ENCODE peak calls at places on chromosome 12, in ten cellular contexts. O is CD8-positive, alpha-beta T cell; C is adrenal gland; G is NB4; A is choroid plexus epithelial cell; Q is lung; M is gastrocnemius medialis; Y is GM13977; S is endothelial cell; B is cardiac fibroblast. X is an unnamed sample.
A peak's percentile ranks its signal among the peaks of the same experiment; 100 is the strongest.

GRCh38 chr12:46217686-46218508 is 50.9 kb downstream of the SLC38A1 start:
- DNase-seq in M (peak; percentile 24), S (no peak), C (peak; percentile 13), Y (no peak), A (no peak), O (peak; percentile 55), G (peak; percentile 96), B (no peak), Q (no peak), X (no peak)

GRCh38 chr12:49868952-49869815 is 26.3 kb upstream of the BCDIN3D start:
- DNase-seq in G (peak; percentile 96), C (peak; percentile 89), S (no peak), A (peak; percentile 98), Y (no peak), O (no peak), B (peak; percentile 100), Q (peak; percentile 71), M (peak; percentile 51), X (no peak)

GRCh38 chr12:123571343-123571813 is 13.0 kb upstream of the TMED2 start:
- DNase-seq in A (peak; percentile 93), S (no peak), G (peak; percentile 43), M (peak; percentile 19), Q (peak; percentile 58), C (peak; percentile 58), B (peak; percentile 91), Y (no peak), O (no peak), X (peak; percentile 35)

GRCh38 chr12:103877934-103878510 is 37.0 kb upstream of the NT5DC3 start:
- DNase-seq in Q (peak; percentile 52), B (peak; percentile 78), O (peak; percentile 55), Y (peak; percentile 61), C (peak; percentile 72), M (peak; percentile 29), S (peak; percentile 67), A (peak; percentile 83), G (peak; percentile 78), X (peak; percentile 77)

GRCh38 chr12:125280482-125281377 is 215.5 kb downstream of the AACS start:
- DNase-seq in C (no peak), M (no peak), Y (peak; percentile 31), B (no peak), O (no peak), Q (no peak), A (no peak), S (peak; percentile 36), G (no peak), X (no peak)

GRCh38 chr12:51085757-51086156 is 2.4 kb upstream of the CSRNP2 start:
- DNase-seq in G (peak; percentile 64), A (no peak), C (no peak), Y (no peak), Q (no peak), O (no peak), M (no peak), B (no peak), S (no peak), X (no peak)

GRCh38 chr12:113359133-113359938 is 949 bp downstream of the PLBD2 start:
- DNase-seq in B (peak; percentile 43), S (no peak), G (peak; percentile 27), C (peak; percentile 81), O (no peak), A (no peak), Y (no peak), M (no peak), Q (peak; percentile 39), X (no peak)

GRCh38 chr12:22160396-22161003 is 114.5 kb downstream of the CMAS start:
- DNase-seq in S (no peak), C (no peak), Y (no peak), G (no peak), B (no peak), M (no peak), A (no peak), Q (no peak), O (no peak), X (no peak)

GRCh38 chr12:88509851-88510250 is 70.4 kb downstream of the KITLG start:
- DNase-seq in G (no peak), M (no peak), Q (no peak), A (no peak), B (no peak), S (no peak), O (no peak), C (no peak), Y (no peak), X (no peak)

GRCh38 chr12:44000309-44000952 is 164.6 kb downstream of the TMEM117 start:
- DNase-seq in Y (peak; percentile 22), S (peak; percentile 22), C (peak; percentile 19), A (peak; percentile 57), Q (no peak), M (no peak), B (peak; percentile 70), G (peak; percentile 64), O (peak; percentile 14), X (peak; percentile 36)

GRCh38 chr12:82665142-82665923 is 21.4 kb upstream of the TMTC2 start:
- DNase-seq in G (no peak), O (no peak), M (no peak), Q (no peak), Y (no peak), S (no peak), C (no peak), A (no peak), B (no peak), X (no peak)

GRCh38 chr12:1250641-1251040 is 259.6 kb downstream of the ERC1 start:
- DNase-seq in A (peak; percentile 19), M (no peak), B (no peak), C (no peak), G (no peak), Q (no peak), O (no peak), Y (no peak), S (no peak), X (no peak)

DNA sequence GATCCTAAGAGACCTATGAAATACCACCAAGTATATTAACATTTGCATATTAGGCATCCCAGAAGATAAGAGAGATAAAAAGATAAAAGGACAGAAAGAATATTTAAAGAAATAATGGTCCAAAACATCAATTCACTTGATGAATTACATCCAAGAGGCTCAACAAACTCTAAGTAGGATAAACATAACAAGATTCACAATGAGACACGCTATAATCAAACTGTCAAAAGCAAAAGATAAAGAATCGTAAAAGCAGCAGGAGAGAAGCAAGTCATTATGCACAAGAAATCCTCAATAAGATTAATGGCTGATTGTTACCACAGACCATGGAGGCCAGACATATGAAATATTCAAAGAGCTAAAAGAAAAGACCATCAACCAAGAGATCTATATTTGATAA is 79.6 kb downstream of the PLCZ1 start:
- DNase-seq in S (no peak), G (no peak), O (no peak), B (no peak), Y (no peak), C (no peak), A (no peak), M (no peak), Q (no peak), X (no peak)
- TF ChIP-seq CTCF in S (no peak), G (no peak), O (no peak), B (no peak), Y (no peak), C (no peak), A (no peak), M (no peak), Q (no peak), X (no peak)

GRCh38 chr12:107622005-107622404 is 63.6 kb upstream of the PWP1 start:
- DNase-seq in S (no peak), Y (peak; percentile 28), G (peak; percentile 59), M (no peak), Q (no peak), B (peak; percentile 2), O (no peak), C (no peak), A (peak; percentile 48), X (no peak)
- TF ChIP-seq CTCF in S (peak; percentile 74), Y (peak; percentile 63), G (peak; percentile 90), M (no peak), Q (peak; percentile 6), B (peak; percentile 61), O (no peak), C (peak; percentile 28), A (peak; percentile 65), X (peak; percentile 50)

GRCh38 chr12:70049596-70050360 is 193.5 kb upstream of the CNOT2 start:
- DNase-seq in C (no peak), G (peak; percentile 67), O (peak; percentile 5), M (no peak), A (no peak), Q (no peak), S (no peak), B (no peak), Y (peak; percentile 24), X (peak; percentile 73)
- TF ChIP-seq CTCF in C (no peak), G (no peak), O (no peak), M (no peak), A (no peak), Q (no peak), S (no peak), B (no peak), Y (no peak), X (peak; percentile 18)

DNA sequence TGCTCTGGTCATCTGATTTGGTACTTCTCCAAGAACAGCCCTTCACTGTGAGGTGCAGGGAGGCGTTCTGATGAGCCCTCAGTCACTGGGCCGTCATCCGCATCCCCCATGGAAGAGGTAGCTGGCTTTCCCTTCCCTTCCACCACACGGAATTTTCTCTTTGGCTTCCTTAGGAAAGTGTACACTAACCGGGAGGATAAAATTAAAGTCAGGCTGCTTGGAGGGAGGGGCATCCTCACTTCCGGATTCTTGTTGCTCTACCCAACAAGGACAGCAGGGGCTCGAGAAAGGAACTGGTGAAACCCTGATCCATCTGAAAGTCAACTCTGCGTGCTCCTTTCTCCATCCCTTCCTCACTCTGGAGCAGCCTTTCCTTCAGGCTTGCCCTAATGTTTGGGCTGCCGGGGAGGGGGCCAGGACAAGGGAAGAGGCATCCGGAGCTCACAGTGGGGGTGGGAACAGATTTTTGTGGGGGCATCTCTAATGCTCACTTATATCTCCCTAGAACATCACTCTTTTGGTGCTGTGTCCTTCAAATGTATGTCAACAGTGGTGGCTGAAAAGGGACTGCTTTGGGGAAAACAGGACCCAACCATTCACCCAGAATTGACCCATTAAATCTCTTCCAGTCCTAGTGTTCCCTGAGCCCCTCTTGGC is 101.4 kb upstream of the FKBP4 start:
- DNase-seq in M (no peak), B (no peak), S (no peak), Y (no peak), C (no peak), Q (no peak), O (no peak), G (peak; percentile 31), A (peak; percentile 17), X (no peak)
- TF ChIP-seq CTCF in M (no peak), B (no peak), S (no peak), Y (no peak), C (no peak), Q (no peak), O (peak; percentile 17), G (no peak), A (peak; percentile 13), X (no peak)

GRCh38 chr12:13913371-13913770 is 68.0 kb downstream of the GRIN2B start:
- DNase-seq in G (peak; percentile 5), Y (no peak), C (no peak), S (no peak), M (no peak), O (no peak), Q (no peak), B (no peak), A (no peak), X (no peak)
- TF ChIP-seq CTCF in G (no peak), Y (no peak), C (no peak), S (no peak), M (no peak), O (no peak), Q (no peak), B (no peak), A (no peak), X (no peak)

GRCh38 chr12:93668919-93669418 is 8.2 kb upstream of the CRADD start:
- DNase-seq in O (no peak), G (no peak), M (no peak), A (no peak), S (no peak), B (no peak), Y (peak; percentile 34), C (no peak), Q (no peak), X (no peak)
- TF ChIP-seq CTCF in O (no peak), G (no peak), M (no peak), A (no peak), S (no peak), B (no peak), Y (no peak), C (no peak), Q (no peak), X (no peak)

X was measured in Calu3.